ENCODE peak calls at places on chromosome 7, in seven cellular contexts. One of them, this sample, is unnamed.

GRCh38 chr7:112668561-112668960 is 121.6 kb downstream of the TMEM168 start:
- DNase-seq in H7: no peak
- DNase-seq in mucosa of descending colon: no peak
- DNase-seq in AG04450: no peak
- DNase-seq in trophoblast cell: no peak
- DNase-seq in adipocyte: no peak
- DNase-seq in cardiac fibroblast: no peak
- DNase-seq in this sample: no peak

GRCh38 chr7:49102413-49102812 is 178.1 kb downstream of the CDC14C start:
- DNase-seq in H7: no peak
- DNase-seq in mucosa of descending colon: no peak
- DNase-seq in AG04450: no peak
- DNase-seq in trophoblast cell: no peak
- DNase-seq in adipocyte: no peak
- DNase-seq in cardiac fibroblast: no peak
- DNase-seq in this sample: no peak

GRCh38 chr7:66050337-66050957 is 25.2 kb upstream of the ASL start:
- DNase-seq in H7: no peak
- DNase-seq in mucosa of descending colon: no peak
- DNase-seq in AG04450: no peak
- DNase-seq in trophoblast cell: no peak
- DNase-seq in adipocyte: no peak
- DNase-seq in cardiac fibroblast: no peak
- DNase-seq in this sample: no peak

GRCh38 chr7:119761776-119762175 is 511.2 kb upstream of the KCND2 start:
- DNase-seq in H7: no peak
- DNase-seq in mucosa of descending colon: no peak
- DNase-seq in AG04450: no peak
- DNase-seq in trophoblast cell: no peak
- DNase-seq in adipocyte: no peak
- DNase-seq in cardiac fibroblast: peak
- DNase-seq in this sample: peak

GRCh38 chr7:2403718-2404648 is 572 bp downstream of the CHST12 start:
- DNase-seq in H7: peak
- DNase-seq in mucosa of descending colon: peak
- DNase-seq in AG04450: no peak
- DNase-seq in trophoblast cell: no peak
- DNase-seq in adipocyte: peak
- DNase-seq in cardiac fibroblast: peak
- DNase-seq in this sample: no peak

GRCh38 chr7:142875456-142875855 is 10.1 kb downstream of the TRPV6 start:
- DNase-seq in H7: no peak
- DNase-seq in mucosa of descending colon: no peak
- DNase-seq in AG04450: no peak
- DNase-seq in trophoblast cell: no peak
- DNase-seq in adipocyte: no peak
- DNase-seq in cardiac fibroblast: no peak
- DNase-seq in this sample: no peak

GRCh38 chr7:1254281-1255082 is 21.8 kb downstream of the UNCX start:
- DNase-seq in H7: no peak
- DNase-seq in mucosa of descending colon: no peak
- DNase-seq in AG04450: no peak
- DNase-seq in trophoblast cell: no peak
- DNase-seq in adipocyte: no peak
- DNase-seq in cardiac fibroblast: no peak
- DNase-seq in this sample: no peak

GRCh38 chr7:91941450-91941849 is 788 bp downstream of the AKAP9 start:
- DNase-seq in H7: peak
- DNase-seq in mucosa of descending colon: peak
- DNase-seq in AG04450: no peak
- DNase-seq in trophoblast cell: peak
- DNase-seq in adipocyte: peak
- DNase-seq in cardiac fibroblast: peak
- DNase-seq in this sample: no peak

GRCh38 chr7:144941127-144941526 is 105.3 kb upstream of the TPK1 start:
- DNase-seq in H7: peak
- DNase-seq in mucosa of descending colon: no peak
- DNase-seq in AG04450: no peak
- DNase-seq in trophoblast cell: no peak
- DNase-seq in adipocyte: no peak
- DNase-seq in cardiac fibroblast: no peak
- DNase-seq in this sample: no peak

GRCh38 chr7:34756025-34756437 is 98.0 kb downstream of the NPSR1 start:
- DNase-seq in H7: no peak
- DNase-seq in mucosa of descending colon: no peak
- DNase-seq in AG04450: no peak
- DNase-seq in trophoblast cell: no peak
- DNase-seq in adipocyte: peak
- DNase-seq in cardiac fibroblast: no peak
- DNase-seq in this sample: no peak

DNA sequence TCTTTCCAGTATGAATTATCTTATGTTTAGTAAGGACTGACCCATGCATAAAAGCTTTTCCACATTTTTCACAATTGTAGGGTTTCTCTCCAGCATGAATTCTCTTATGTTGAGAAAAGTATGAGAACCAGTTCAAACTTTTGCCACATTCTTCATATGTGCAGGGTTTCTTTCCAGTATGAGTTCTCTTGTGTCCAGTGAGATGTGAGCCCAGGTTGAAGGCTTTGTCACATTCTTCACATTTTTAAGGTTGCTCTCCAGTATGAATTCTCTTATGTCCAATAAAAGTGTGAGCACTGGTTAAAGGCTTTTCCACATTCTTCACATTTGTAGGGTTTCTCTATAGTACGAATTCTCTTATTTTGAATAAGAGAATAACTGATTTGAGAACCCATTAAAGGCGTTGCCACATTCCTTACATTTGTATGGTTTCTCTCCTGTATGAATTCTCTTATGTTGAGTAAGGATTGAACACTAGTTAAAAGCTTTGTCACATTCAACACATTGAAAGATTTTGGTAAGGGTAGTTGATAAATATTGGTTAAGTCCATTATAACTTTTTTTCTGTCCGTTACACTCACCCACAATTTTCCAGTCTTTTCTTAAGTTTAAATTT is 911.0 kb upstream of the ZNF722 start:
- DNase-seq in H7: no peak
- DNase-seq in mucosa of descending colon: no peak
- DNase-seq in AG04450: no peak
- DNase-seq in trophoblast cell: no peak
- DNase-seq in adipocyte: no peak
- DNase-seq in cardiac fibroblast: no peak
- DNase-seq in this sample: no peak
- H3K4me3 ChIP-seq in H7: no peak
- H3K4me3 ChIP-seq in mucosa of descending colon: no peak
- H3K4me3 ChIP-seq in AG04450: no peak
- H3K4me3 ChIP-seq in trophoblast cell: no peak
- H3K4me3 ChIP-seq in adipocyte: peak
- H3K4me3 ChIP-seq in cardiac fibroblast: no peak
- H3K4me3 ChIP-seq in this sample: no peak

DNA sequence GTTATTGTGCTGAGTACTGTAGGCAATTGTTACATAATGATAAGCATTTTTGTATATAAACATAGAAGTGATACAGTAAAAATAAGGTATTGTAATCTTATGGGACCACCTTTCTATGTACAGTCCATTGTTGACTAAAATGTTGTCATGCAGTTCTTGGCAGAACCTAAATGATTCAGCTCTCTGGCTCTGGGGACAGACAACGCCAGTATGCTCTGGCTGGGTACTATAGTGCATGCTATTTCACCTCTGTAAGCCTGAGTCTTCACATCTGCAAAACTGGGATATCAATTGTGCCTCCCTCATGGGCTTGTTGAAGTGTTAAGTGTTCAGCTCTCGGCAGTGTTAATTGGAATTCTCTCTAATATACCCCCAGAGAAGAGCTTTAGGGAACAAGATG is 674.3 kb downstream of the INHBA start:
- DNase-seq in H7: no peak
- DNase-seq in mucosa of descending colon: no peak
- DNase-seq in AG04450: no peak
- DNase-seq in trophoblast cell: no peak
- DNase-seq in adipocyte: no peak
- DNase-seq in cardiac fibroblast: peak
- DNase-seq in this sample: no peak
- H3K4me3 ChIP-seq in H7: no peak
- H3K4me3 ChIP-seq in mucosa of descending colon: no peak
- H3K4me3 ChIP-seq in AG04450: no peak
- H3K4me3 ChIP-seq in trophoblast cell: no peak
- H3K4me3 ChIP-seq in adipocyte: no peak
- H3K4me3 ChIP-seq in cardiac fibroblast: no peak
- H3K4me3 ChIP-seq in this sample: no peak

GRCh38 chr7:120992272-120993010 is 3.9 kb downstream of the CPED1 start:
- DNase-seq in H7: no peak
- DNase-seq in mucosa of descending colon: no peak
- DNase-seq in AG04450: no peak
- DNase-seq in trophoblast cell: no peak
- DNase-seq in adipocyte: peak
- DNase-seq in cardiac fibroblast: no peak
- DNase-seq in this sample: no peak
- H3K4me3 ChIP-seq in H7: no peak
- H3K4me3 ChIP-seq in mucosa of descending colon: no peak
- H3K4me3 ChIP-seq in AG04450: peak
- H3K4me3 ChIP-seq in trophoblast cell: no peak
- H3K4me3 ChIP-seq in adipocyte: peak
- H3K4me3 ChIP-seq in cardiac fibroblast: no peak
- H3K4me3 ChIP-seq in this sample: peak

GRCh38 chr7:29637374-29637773 is 73.7 kb downstream of the PRR15 start:
- DNase-seq in H7: no peak
- DNase-seq in mucosa of descending colon: no peak
- DNase-seq in AG04450: no peak
- DNase-seq in trophoblast cell: no peak
- DNase-seq in adipocyte: no peak
- DNase-seq in cardiac fibroblast: no peak
- DNase-seq in this sample: no peak
- H3K4me3 ChIP-seq in H7: no peak
- H3K4me3 ChIP-seq in mucosa of descending colon: no peak
- H3K4me3 ChIP-seq in AG04450: no peak
- H3K4me3 ChIP-seq in trophoblast cell: no peak
- H3K4me3 ChIP-seq in adipocyte: no peak
- H3K4me3 ChIP-seq in cardiac fibroblast: no peak
- H3K4me3 ChIP-seq in this sample: no peak